ENCODE peak calls at places on chromosomes 2 and 18, in four cellular contexts. K is stimulated activated CD4-positive, alpha-beta T cell treated with anti-CD3 and anti-CD28 coated beads, TNF-alpha, amount 100 ng/mL, for 4 hours; P is EH; M is cardiac fibroblast. G is an unnamed sample.

GRCh38 chr2:181459646-181460045 is 2.5 kb downstream of the ITGA4 start:
- DNase-seq in K (no peak), P (peak; percentile 65), M (peak; percentile 28), G (peak; percentile 34)

GRCh38 chr2:21256006-21256405 is 132.2 kb downstream of the TDRD15 start:
- DNase-seq in K (no peak), P (no peak), M (peak; percentile 56), G (no peak)

GRCh38 chr2:25479761-25480160 is 138.0 kb upstream of the DNMT3A start:
- DNase-seq in K (no peak), P (no peak), M (no peak), G (no peak)

GRCh38 chr18:11489266-11489899 is 120.0 kb upstream of the SLC35G4 start:
- DNase-seq in K (no peak), P (no peak), M (no peak), G (no peak)

GRCh38 chr2:188024811-188025210 is 266.9 kb upstream of the GULP1 start:
- DNase-seq in K (no peak), P (peak; percentile 23), M (peak; percentile 16), G (no peak)

GRCh38 chr2:140011287-140011686 is 1231.1 kb upstream of the NXPH2 start:
- DNase-seq in K (no peak), P (no peak), M (no peak), G (peak; percentile 62)

GRCh38 chr2:26709323-26710110 is 17.0 kb downstream of the KCNK3 start:
- DNase-seq in K (no peak), P (no peak), M (no peak), G (peak; percentile 17)

GRCh38 chr2:224658776-224659175 is 57.4 kb downstream of the CCDC195 start:
- DNase-seq in K (no peak), P (peak; percentile 15), M (peak; percentile 87), G (peak; percentile 58)

GRCh38 chr2:181124499-181124898 is 144.1 kb downstream of the UBE2E3 start:
- DNase-seq in K (no peak), P (peak; percentile 72), M (peak; percentile 81), G (no peak)

GRCh38 chr2:98438190-98439133 is 6.2 kb upstream of the INPP4A start:
- DNase-seq in K (no peak), P (peak; percentile 22), M (no peak), G (no peak)

GRCh38 chr18:9914334-9914583 is 443 bp downstream of the VAPA start:
- DNase-seq in K (no peak), P (peak; percentile 54), M (no peak), G (no peak)

GRCh38 chr18:31301201-31301655 is 16.7 kb upstream of the DSG1 start:
- DNase-seq in K (no peak), P (no peak), M (no peak), G (no peak)

GRCh38 chr18:73766915-73767314 is 380.7 kb downstream of the FBXO15 start:
- DNase-seq in K (no peak), P (no peak), M (no peak), G (no peak)

G was measured in osteoblast.